ENCODE peak calls at places on chromosome 16, in ten cellular contexts. J is WERI-Rb-1, M is WTC11, P is GM06990, E is cardiac fibroblast, R is endodermal cell, V is neural progenitor cell, C is RWPE1, X is thoracic aorta, G is SK-N-SH. O is an unnamed sample.

GRCh38 chr16:4850211-4850610 is 2.9 kb downstream of the UBN1 start:
- DNase-seq in V (no peak), G (peak; percentile 58), C (no peak), J (no peak), E (no peak), X (no peak), R (no peak), P (no peak), M (no peak), O (no peak)

GRCh38 chr16:83113317-83113716 is 486.5 kb downstream of the CDH13 start:
- DNase-seq in C (no peak), P (no peak), M (peak; percentile 63), J (peak; percentile 17), R (peak; percentile 79), E (peak; percentile 43), G (peak; percentile 22), X (no peak), V (peak; percentile 59), O (no peak)

GRCh38 chr16:80837421-80838263 is 33.2 kb upstream of the CDYL2 start:
- DNase-seq in V (no peak), E (no peak), C (no peak), R (no peak), M (no peak), P (no peak), J (no peak), G (no peak), X (no peak), O (no peak)

GRCh38 chr16:76766538-76766937 is 424.5 kb upstream of the MON1B start:
- DNase-seq in P (no peak), X (no peak), J (no peak), E (no peak), R (no peak), C (no peak), G (no peak), M (no peak), V (no peak), O (no peak)

GRCh38 chr16:89921699-89922476 is 1.3 kb upstream of the TUBB3 start:
- DNase-seq in X (peak; percentile 71), G (peak; percentile 84), C (peak; percentile 90), J (peak; percentile 65), R (peak; percentile 89), V (peak; percentile 62), M (peak; percentile 44), E (peak; percentile 97), P (no peak), O (no peak)

GRCh38 chr16:57799619-57800212 is 2.6 kb downstream of the KIFC3 start:
- DNase-seq in V (no peak), P (no peak), E (no peak), C (no peak), G (peak; percentile 15), J (no peak), M (no peak), R (peak; percentile 81), X (no peak), O (no peak)

GRCh38 chr16:23557779-23558330 is 328 bp downstream of the UBFD1 start:
- DNase-seq in P (no peak), E (peak; percentile 42), G (no peak), J (peak; percentile 16), R (no peak), V (no peak), X (no peak), M (peak; percentile 25), C (no peak), O (no peak)

GRCh38 chr16:69490707-69491324 is 66.4 kb downstream of the CYB5B start:
- DNase-seq in V (no peak), X (no peak), J (no peak), C (no peak), G (no peak), E (peak; percentile 13), R (no peak), P (no peak), M (no peak), O (no peak)

GRCh38 chr16:1712791-1713261 is 6.8 kb downstream of the MAPK8IP3 start:
- DNase-seq in E (peak; percentile 34), J (peak; percentile 77), C (no peak), V (no peak), M (no peak), G (no peak), X (no peak), P (no peak), R (no peak), O (no peak)

GRCh38 chr16:12262454-12263180 is 286.1 kb downstream of the SNX29 start:
- DNase-seq in V (no peak), E (no peak), X (no peak), J (no peak), P (no peak), M (no peak), R (no peak), G (no peak), C (no peak), O (no peak)

GRCh38 chr16:11263737-11264136 is 5.4 kb downstream of the TNP2 start:
- DNase-seq in V (no peak), J (no peak), E (no peak), X (no peak), P (no peak), M (no peak), C (no peak), G (no peak), R (no peak), O (no peak)

DNA sequence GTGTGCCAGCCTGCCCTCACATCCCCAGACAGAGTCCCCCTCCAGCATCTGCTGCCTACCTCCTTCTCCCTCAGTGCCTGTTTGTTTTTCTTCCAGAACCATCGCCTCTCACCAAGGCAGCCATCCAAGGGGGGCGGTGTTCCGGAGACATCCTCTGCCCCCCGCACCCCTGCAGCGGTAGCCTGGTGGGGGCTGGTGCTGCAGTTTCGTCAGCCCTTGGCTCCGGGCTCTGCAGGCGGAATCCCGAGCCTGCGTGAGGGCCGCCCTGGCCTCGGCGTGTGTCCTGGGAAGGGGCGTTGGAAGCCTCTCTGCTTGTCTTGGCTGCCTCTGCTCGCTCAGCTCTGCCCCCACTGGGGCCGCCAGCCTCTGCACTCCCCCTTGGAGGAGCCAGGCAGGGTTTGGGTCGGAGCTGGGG is 126.0 kb upstream of the CIBAR2 start:
- DNase-seq in R (peak; percentile 88), E (peak; percentile 98), X (peak; percentile 74), V (peak; percentile 77), J (no peak), P (no peak), G (peak; percentile 72), C (no peak), M (peak; percentile 77), O (no peak)
- TF ChIP-seq CTCF in R (peak; percentile 61), E (no peak), X (peak; percentile 25), V (peak; percentile 40), J (no peak), P (no peak), G (peak; percentile 13), C (no peak), M (no peak), O (no peak)

DNA sequence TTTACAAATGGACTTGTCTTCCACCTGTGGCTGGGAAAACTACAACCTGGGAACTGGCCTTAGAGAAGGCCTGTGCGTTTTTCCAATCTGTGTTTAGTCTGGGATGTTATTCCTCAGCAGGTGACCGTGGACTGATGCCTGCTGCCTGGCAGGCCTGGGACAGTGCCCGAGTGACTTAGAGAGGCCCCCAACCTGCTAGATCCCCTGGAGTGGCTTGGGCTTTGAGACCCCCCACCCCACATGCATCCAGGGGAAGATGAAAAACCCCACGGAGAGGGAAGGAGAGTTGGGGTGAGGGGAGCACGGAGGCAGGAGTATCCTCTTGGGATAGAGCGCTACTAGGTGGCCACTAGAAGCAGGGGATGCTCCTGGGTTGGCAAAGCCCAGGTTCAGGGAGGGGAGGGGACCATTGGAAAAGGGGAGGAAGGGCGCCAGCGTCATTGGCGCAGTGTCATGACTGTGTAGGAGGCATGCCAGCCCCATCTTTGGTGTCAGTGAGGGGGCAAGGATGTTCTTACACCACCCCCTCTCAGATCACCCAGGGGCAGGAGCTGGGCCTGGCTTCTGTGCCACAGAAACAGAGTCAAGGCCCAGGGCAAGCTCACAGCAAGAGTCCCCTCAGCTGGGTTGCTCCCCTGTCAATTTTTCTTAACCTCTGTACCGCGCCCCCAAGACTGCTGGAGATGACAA is 54.1 kb downstream of the MEAK7 start:
- DNase-seq in V (no peak), P (no peak), J (no peak), G (no peak), X (no peak), R (peak; percentile 17), C (no peak), M (no peak), E (no peak), O (no peak)
- TF ChIP-seq CTCF in V (no peak), P (no peak), J (no peak), G (no peak), X (no peak), R (no peak), C (no peak), M (no peak), E (no peak), O (no peak)

DNA sequence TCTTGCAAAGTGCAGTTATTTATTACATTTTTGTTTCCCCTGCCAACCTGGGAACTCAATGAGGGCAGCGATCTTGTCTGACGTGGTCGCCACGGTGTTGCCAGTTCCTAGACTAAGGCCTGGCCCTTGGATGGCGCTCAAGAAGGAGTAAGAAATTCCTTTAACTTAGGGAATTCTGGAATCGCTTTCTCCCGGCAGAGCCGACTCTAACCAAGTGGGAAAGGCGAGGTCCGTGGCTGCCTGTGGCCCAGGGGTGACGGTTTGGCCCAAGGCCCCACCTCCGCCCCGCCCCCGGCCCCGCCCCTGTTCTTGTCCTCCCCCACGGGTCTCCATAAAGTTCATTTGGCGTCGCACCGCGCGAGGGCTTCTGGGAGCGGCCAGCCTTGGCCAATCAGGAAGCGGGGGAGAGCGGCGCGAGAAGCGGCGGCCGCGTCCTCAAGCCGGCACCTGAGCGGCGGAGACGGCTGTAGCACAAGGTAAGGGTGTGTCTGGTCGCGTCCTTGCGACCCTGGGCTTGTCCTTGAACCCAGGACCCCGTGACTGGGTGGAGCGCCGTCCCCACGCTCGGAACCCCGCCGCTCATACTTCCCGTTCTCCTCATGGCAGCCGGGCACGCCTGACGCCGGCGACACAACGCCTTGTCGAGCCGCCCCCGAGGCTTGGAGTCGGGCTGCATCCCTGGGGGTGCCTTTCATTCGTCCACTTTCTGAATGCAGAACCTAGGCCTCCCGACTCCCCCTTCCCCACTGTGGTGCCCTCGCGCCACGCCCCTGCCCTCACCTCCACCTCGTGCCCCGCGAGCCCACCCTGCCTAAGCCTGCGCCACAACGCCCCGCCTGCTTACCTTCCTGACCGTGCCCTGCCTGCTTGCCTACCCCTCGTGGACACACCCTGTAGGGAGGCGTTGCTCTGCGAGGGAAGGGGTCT is at the start of gene NUP93:
- DNase-seq in G (peak; percentile 97), C (peak; percentile 93), P (peak; percentile 92), R (peak; percentile 97), X (peak; percentile 63), J (peak; percentile 92), M (peak; percentile 85), V (peak; percentile 94), E (peak; percentile 94), O (peak; percentile 96)
- TF ChIP-seq CTCF in G (no peak), C (no peak), P (no peak), R (no peak), X (no peak), J (no peak), M (no peak), V (no peak), E (no peak), O (no peak)

DNA sequence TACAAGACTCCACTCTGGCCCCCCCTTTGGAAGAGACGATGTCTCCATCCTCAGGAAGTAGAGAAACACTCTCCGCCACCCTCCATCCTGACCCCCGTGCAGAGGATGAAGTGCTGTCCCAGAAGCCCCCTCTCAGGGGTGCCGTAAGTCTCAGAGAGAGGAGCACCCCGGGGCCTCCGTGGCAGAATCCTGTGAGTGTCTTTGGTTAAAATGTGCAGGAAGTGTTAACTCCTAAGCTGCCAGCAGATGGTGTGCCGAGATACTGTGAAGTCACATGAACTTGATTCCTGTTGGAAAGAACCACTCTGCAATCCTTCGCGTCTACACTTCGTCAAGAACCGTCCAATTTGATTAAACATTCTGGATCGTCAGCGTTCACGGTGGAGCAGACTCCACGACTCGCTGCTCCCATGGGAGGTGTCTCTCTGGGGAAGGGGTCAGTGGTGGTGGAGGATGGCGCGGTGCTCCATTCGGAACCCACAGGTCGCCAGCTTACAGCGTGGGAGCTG is 5.6 kb downstream of the BANP start:
- DNase-seq in P (no peak), V (no peak), J (peak; percentile 45), G (no peak), E (peak; percentile 71), C (no peak), X (no peak), R (peak; percentile 48), M (no peak), O (peak; percentile 72)
- TF ChIP-seq CTCF in P (peak; percentile 31), V (peak; percentile 30), J (peak; percentile 25), G (peak; percentile 34), E (peak; percentile 36), C (no peak), X (no peak), R (peak; percentile 42), M (no peak), O (peak; percentile 36)